ENCODE peak calls at places on chromosomes 13 and 19, in four cellular contexts. G is GM12878, R is SK-N-SH, V is HepG2. K is an unnamed sample.

GRCh38 chr19:13018037-13018914 is 23.0 kb downstream of the NFIX start:
- DNase-seq in G (no peak), V (no peak), R (peak; percentile 89), K (no peak)

GRCh38 chr13:50220938-50221337 is 205.7 kb downstream of the KCNRG start:
- DNase-seq in V (no peak), G (no peak), R (no peak), K (no peak)

GRCh38 chr13:44236370-44236769 is 137.3 kb upstream of the SERP2 start:
- DNase-seq in V (no peak), G (no peak), R (no peak), K (no peak)

GRCh38 chr13:106599875-106600797 is 32.2 kb upstream of the ARGLU1 start:
- DNase-seq in V (no peak), G (no peak), R (no peak), K (no peak)

GRCh38 chr13:33797622-33798021 is 20.3 kb upstream of the RFC3 start:
- DNase-seq in V (no peak), R (no peak), G (no peak), K (no peak)

GRCh38 chr19:17107546-17108452 is 32.2 kb downstream of the MYO9B start:
- DNase-seq in G (no peak), V (peak; percentile 16), R (peak; percentile 57), K (peak; percentile 86)

GRCh38 chr19:58511353-58512208 is at the start of gene SLC27A5:
- DNase-seq in R (no peak), V (peak; percentile 91), G (no peak), K (no peak)

GRCh38 chr19:38359242-38360021 is 14.9 kb upstream of the PSMD8 start:
- DNase-seq in V (no peak), G (no peak), R (no peak), K (no peak)

GRCh38 chr13:43551897-43552456 is 234.8 kb downstream of the ENOX1 start:
- DNase-seq in V (no peak), R (no peak), G (no peak), K (no peak)

GRCh38 chr19:869245-870177 is 10.0 kb downstream of the CFD start:
- DNase-seq in R (no peak), V (no peak), G (no peak), K (peak; percentile 89)

GRCh38 chr19:58084596-58085347 is 13.3 kb downstream of the ZSCAN18 start:
- DNase-seq in G (no peak), V (no peak), R (no peak), K (no peak)

GRCh38 chr13:39688699-39689405 is 33.4 kb downstream of the COG6 start:
- DNase-seq in G (peak; percentile 9), R (no peak), V (no peak), K (no peak)

GRCh38 chr19:53809518-53810186 is 14.5 kb downstream of the NLRP12 start:
- DNase-seq in V (no peak), G (no peak), R (peak; percentile 46), K (peak; percentile 64)

GRCh38 chr19:15072930-15073647 is 8.9 kb upstream of the OR1I1 start:
- DNase-seq in V (peak; percentile 39), R (no peak), G (no peak), K (no peak)

GRCh38 chr13:106899444-106899843 is 331.5 kb upstream of the ARGLU1 start:
- DNase-seq in G (no peak), R (no peak), V (peak; percentile 51), K (no peak)

GRCh38 chr19:35641515-35642151 is at the start of gene ETV2:
- DNase-seq in V (no peak), G (no peak), R (peak; percentile 55), K (no peak)

GRCh38 chr13:40764587-40765403 is 6.2 kb downstream of the MRPS31 start:
- DNase-seq in V (no peak), G (no peak), R (no peak), K (no peak)

GRCh38 chr19:4414800-4415251 is 12.4 kb downstream of the CHAF1A start:
- DNase-seq in V (no peak), G (no peak), R (no peak), K (no peak)

GRCh38 chr13:34340534-34340933 is 522.6 kb downstream of the RFC3 start:
- DNase-seq in R (no peak), V (no peak), G (no peak), K (no peak)

GRCh38 chr19:51342631-51343569 is 961 bp upstream of the VSIG10L start:
- DNase-seq in R (no peak), V (no peak), G (no peak), K (no peak)

GRCh38 chr19:15443838-15444237 is 5.9 kb downstream of the WIZ start:
- DNase-seq in V (no peak), G (no peak), R (no peak), K (no peak)

GRCh38 chr13:37690361-37690760 is 91.8 kb upstream of the POSTN start:
- DNase-seq in V (no peak), R (no peak), G (no peak), K (no peak)

GRCh38 chr19:35882074-35882832 is 13.9 kb downstream of the APLP1 start:
- DNase-seq in G (peak; percentile 33), V (peak; percentile 64), R (peak; percentile 79), K (peak; percentile 91)

GRCh38 chr13:25633108-25633507 is 261.3 kb downstream of the ATP8A2 start:
- DNase-seq in G (no peak), R (no peak), V (no peak), K (no peak)

GRCh38 chr19:38213911-38214625 is 10.0 kb downstream of the DPF1 start:
- DNase-seq in R (no peak), V (no peak), G (peak; percentile 33), K (no peak)

GRCh38 chr13:77172650-77173049 is 145.7 kb upstream of the FBXL3 start:
- DNase-seq in V (no peak), R (no peak), G (no peak), K (no peak)

GRCh38 chr13:77176350-77176749 is 149.4 kb upstream of the FBXL3 start:
- DNase-seq in V (peak; percentile 3), R (no peak), G (no peak), K (no peak)

GRCh38 chr13:77180011-77180410 is 146.9 kb downstream of the MYCBP2 start:
- DNase-seq in R (no peak), V (no peak), G (no peak), K (no peak)

GRCh38 chr13:77177646-77178045 is 149.2 kb downstream of the MYCBP2 start:
- DNase-seq in R (no peak), G (no peak), V (no peak), K (no peak)
- TF ChIP-seq PBX3 in R (no peak), G (no peak), V (no peak), K (no peak)

GRCh38 chr19:30105316-30105715 is 163.3 kb downstream of the URI1 start:
- DNase-seq in R (no peak), V (no peak), G (no peak), K (no peak)
- TF ChIP-seq PBX3 in R (no peak), V (no peak), G (no peak), K (no peak)

DNA sequence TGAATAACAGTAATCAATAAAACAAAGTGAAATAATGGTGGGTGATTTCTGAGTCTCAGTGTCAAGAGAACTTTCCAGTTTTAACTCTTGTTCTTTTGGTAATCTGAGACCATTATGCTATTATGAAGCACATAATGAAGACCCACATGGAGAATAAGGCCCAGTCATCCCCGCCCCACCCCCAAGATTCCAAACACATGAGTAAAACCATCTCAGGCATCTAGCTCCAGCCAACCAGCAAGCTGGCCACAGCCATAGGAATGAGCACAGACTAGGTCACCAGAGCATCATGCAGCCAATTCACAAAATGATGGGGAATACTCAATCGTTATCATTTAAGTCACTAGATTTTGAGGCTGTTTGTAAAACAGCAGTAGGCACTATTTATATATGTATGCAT is 1769.0 kb upstream of the PCDH20 start:
- DNase-seq in G (no peak), V (peak; percentile 2), R (no peak), K (peak; percentile 0)
- TF ChIP-seq PBX3 in G (no peak), V (no peak), R (no peak), K (no peak)

GRCh38 chr13:95485518-95486144 is 66.9 kb upstream of the CLDN10 start:
- DNase-seq in V (no peak), R (peak; percentile 45), G (no peak), K (no peak)
- TF ChIP-seq PBX3 in V (no peak), R (no peak), G (no peak), K (no peak)

DNA sequence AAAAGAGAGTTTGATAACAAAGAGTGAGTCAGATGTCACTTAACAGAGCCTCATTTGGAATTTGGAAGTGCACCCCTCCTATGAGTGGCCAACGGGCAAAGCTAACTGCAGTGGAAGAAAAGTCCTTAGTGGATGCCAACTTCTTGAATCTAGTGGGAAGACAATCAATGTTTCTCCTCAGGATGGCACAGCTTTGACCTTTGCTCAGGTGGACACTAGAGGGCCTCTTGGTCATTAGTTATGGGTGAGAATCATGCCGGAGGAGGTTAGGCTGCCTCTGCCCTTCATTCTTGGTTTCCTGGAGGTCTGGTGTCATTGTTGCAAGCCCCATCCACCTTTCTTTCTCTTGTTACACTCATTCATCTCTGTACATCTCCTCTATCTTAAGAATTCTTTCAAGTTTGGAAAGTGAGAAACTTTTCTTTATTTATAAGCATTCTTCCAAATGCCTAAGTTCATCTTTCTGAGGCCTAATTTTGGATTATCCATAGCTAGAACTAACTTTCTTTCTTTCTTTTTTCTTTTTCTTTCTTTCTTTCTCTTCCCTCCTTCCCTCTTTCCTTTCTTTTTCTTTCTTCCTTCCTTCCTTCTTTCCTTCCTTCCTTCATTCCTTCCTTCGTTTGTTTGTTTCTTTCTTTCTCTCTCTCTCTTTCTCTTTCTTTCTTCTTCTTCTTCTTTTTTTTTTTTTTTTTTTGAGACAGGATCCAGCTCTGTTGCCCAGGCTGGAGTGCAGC is 327.2 kb upstream of the TSHZ3 start:
- DNase-seq in V (no peak), R (peak; percentile 48), G (no peak), K (peak; percentile 49)
- TF ChIP-seq PBX3 in V (no peak), R (no peak), G (no peak), K (no peak)

GRCh38 chr13:74136089-74136658 is 2.0 kb upstream of the KLF12 start:
- DNase-seq in R (peak; percentile 58), G (no peak), V (no peak), K (peak; percentile 17)

GRCh38 chr13:74133657-74134201 is 475 bp downstream of the KLF12 start:
- DNase-seq in V (peak; percentile 35), G (peak; percentile 64), R (peak; percentile 85), K (peak; percentile 17)

GRCh38 chr13:74134777-74135305 is 637 bp upstream of the KLF12 start:
- DNase-seq in V (no peak), R (peak; percentile 84), G (no peak), K (peak; percentile 31)

GRCh38 chr13:74134226-74134776 is at the start of gene KLF12:
- DNase-seq in R (peak; percentile 90), V (peak; percentile 59), G (peak; percentile 69), K (peak; percentile 84)

GRCh38 chr13:74135306-74136088 is 1.3 kb upstream of the KLF12 start:
- DNase-seq in G (peak; percentile 19), R (peak; percentile 92), V (no peak), K (peak; percentile 33)
- TF ChIP-seq PBX3 in G (no peak), R (no peak), V (no peak), K (no peak)

GRCh38 chr13:73367886-73368285 is 309.1 kb downstream of the KLF5 start:
- DNase-seq in V (no peak), R (no peak), G (no peak), K (no peak)
- TF ChIP-seq PBX3 in V (no peak), R (no peak), G (no peak), K (no peak)

K was measured in A549.